ENCODE peak calls at places on chromosomes 7 and 10, in six cellular contexts. J is Right ventricle myocardium superior; H is NCI-H2171; Z is Calu3; K is effector memory CD8-positive, alpha-beta T cell; D is activated naive CD4-positive, alpha-beta T cell treated with anti-CD3 and anti-CD28 coated beads, Interleukin-2, amount 50 U/mL, for 16 hours. G is an unnamed sample.

GRCh38 chr7:26091933-26092332 is 60.1 kb upstream of the NFE2L3 start:
- DNase-seq in J (no peak), H (no peak), Z (peak; percentile 69), K (no peak), D (no peak), G (no peak)

GRCh38 chr7:101420436-101420835 is 57.8 kb downstream of the COL26A1 start:
- DNase-seq in J (no peak), H (no peak), Z (no peak), K (no peak), D (no peak), G (no peak)

GRCh38 chr10:112816033-112816430 is 134.0 kb upstream of the TCF7L2 start:
- DNase-seq in J (no peak), H (no peak), Z (no peak), K (no peak), D (no peak), G (no peak)

GRCh38 chr7:155457544-155458316 is at the start of gene EN2:
- DNase-seq in J (no peak), H (no peak), Z (peak; percentile 36), K (no peak), D (no peak), G (peak; percentile 50)

GRCh38 chr7:29146082-29146706 is at the start of gene CPVL:
- DNase-seq in J (peak; percentile 74), H (peak; percentile 74), Z (peak; percentile 76), K (no peak), D (no peak), G (no peak)

GRCh38 chr10:126160571-126160970 is 227.7 kb downstream of the ADAM12 start:
- DNase-seq in J (no peak), H (no peak), Z (no peak), K (no peak), D (no peak), G (no peak)

GRCh38 chr10:9028211-9028610 is 973.7 kb downstream of the GATA3 start:
- DNase-seq in J (no peak), H (no peak), Z (no peak), K (no peak), D (no peak), G (no peak)

GRCh38 chr10:21637795-21638194 is 103.8 kb downstream of the MLLT10 start:
- DNase-seq in J (no peak), H (no peak), Z (no peak), K (no peak), D (no peak), G (no peak)

GRCh38 chr7:83468251-83468739 is 180.6 kb downstream of the SEMA3E start:
- DNase-seq in J (peak; percentile 59), H (peak; percentile 69), Z (peak; percentile 83), K (no peak), D (no peak), G (no peak)

GRCh38 chr7:84697506-84697905 is 489.4 kb downstream of the SEMA3D start:
- DNase-seq in J (no peak), H (no peak), Z (no peak), K (no peak), D (no peak), G (no peak)

GRCh38 chr7:52085610-52086009 is 769.0 kb upstream of the COBL start:
- DNase-seq in J (no peak), H (no peak), Z (no peak), K (no peak), D (no peak), G (no peak)

GRCh38 chr7:196283-196682 is 3.9 kb downstream of the FAM20C start:
- DNase-seq in J (no peak), H (no peak), Z (no peak), K (no peak), D (no peak), G (no peak)

GRCh38 chr7:67019562-67020390 is 23.1 kb downstream of the TYW1 start:
- DNase-seq in J (no peak), H (peak; percentile 41), Z (no peak), K (no peak), D (no peak), G (no peak)

GRCh38 chr7:149714910-149715471 is 58.4 kb downstream of the ZNF467 start:
- DNase-seq in J (no peak), H (no peak), Z (no peak), K (peak; percentile 42), D (peak; percentile 47), G (no peak)

GRCh38 chr7:28840515-28841125 is 117.5 kb downstream of the TRIL start:
- DNase-seq in J (no peak), H (no peak), Z (no peak), K (no peak), D (no peak), G (no peak)

GRCh38 chr7:92833024-92833765 is 3.2 kb downstream of the CDK6 start:
- DNase-seq in J (peak; percentile 91), H (peak; percentile 84), Z (peak; percentile 88), K (peak; percentile 85), D (peak; percentile 92), G (peak; percentile 84)

GRCh38 chr10:62805139-62806092 is 896 bp downstream of the ADO start:
- DNase-seq in J (peak; percentile 71), H (no peak), Z (peak; percentile 51), K (no peak), D (peak; percentile 18), G (peak; percentile 59)

GRCh38 chr10:88926484-88927249 is 25.9 kb downstream of the ACTA2 start:
- DNase-seq in J (no peak), H (no peak), Z (no peak), K (no peak), D (no peak), G (no peak)

GRCh38 chr7:54546081-54546985 is 4.2 kb downstream of the VSTM2A start:
- DNase-seq in J (no peak), H (no peak), Z (peak; percentile 83), K (no peak), D (no peak), G (no peak)

GRCh38 chr10:78277734-78278404 is 244.2 kb downstream of the RPS24 start:
- DNase-seq in J (peak; percentile 87), H (no peak), Z (no peak), K (no peak), D (no peak), G (no peak)

GRCh38 chr7:69786707-69787395 is 188.6 kb downstream of the AUTS2 start:
- DNase-seq in J (no peak), H (no peak), Z (no peak), K (no peak), D (no peak), G (no peak)

GRCh38 chr7:38017320-38017719 is 96.9 kb downstream of the EPDR1 start:
- DNase-seq in J (no peak), H (no peak), Z (no peak), K (no peak), D (no peak), G (no peak)

GRCh38 chr7:157485961-157486510 is 149.2 kb downstream of the DNAJB6 start:
- DNase-seq in J (no peak), H (no peak), Z (no peak), K (no peak), D (no peak), G (no peak)

GRCh38 chr7:93923291-93923690 is 1.8 kb downstream of the GNG11 start:
- DNase-seq in J (no peak), H (no peak), Z (no peak), K (no peak), D (no peak), G (no peak)

GRCh38 chr10:32103721-32104120 is 47.5 kb upstream of the KIF5B start:
- DNase-seq in J (no peak), H (no peak), Z (no peak), K (no peak), D (no peak), G (no peak)

GRCh38 chr7:47394216-47394615 is 187.7 kb downstream of the TNS3 start:
- DNase-seq in J (no peak), H (no peak), Z (no peak), K (no peak), D (no peak), G (no peak)

GRCh38 chr7:1669954-1670893 is at the start of gene ELFN1:
- DNase-seq in J (no peak), H (no peak), Z (no peak), K (no peak), D (no peak), G (no peak)

GRCh38 chr10:78584666-78585065 is 484.1 kb upstream of the ZMIZ1 start:
- DNase-seq in J (no peak), H (no peak), Z (no peak), K (no peak), D (no peak), G (no peak)

G was measured in natural killer cell treated with Interleukin-12 subunit alpha and Interleukin-12 subunit beta and Interleukin-15 and Interleukin-18, amount 100 ng/mL, for 72 hours.